ENCODE peak calls at places on chromosomes 6 and 20, in seven cellular contexts. T is A549, O is PC-3, P is IMR-90, X is hepatocyte, U is HCT116, W is K562. N is an unnamed sample.

GRCh38 chr6:32166411-32167061 is 2.1 kb downstream of the EGFL8 start:
- DNase-seq in T (no peak), O (no peak), P (no peak), X (no peak), U (no peak), W (peak; percentile 69), N (no peak)

GRCh38 chr6:25942561-25943147 is 12.2 kb upstream of the SLC17A2 start:
- DNase-seq in T (peak; percentile 16), O (peak; percentile 68), P (peak; percentile 55), X (peak; percentile 48), U (peak; percentile 48), W (peak; percentile 33), N (peak; percentile 82)

GRCh38 chr6:15608406-15608805 is 54.4 kb downstream of the DTNBP1 start:
- DNase-seq in T (peak; percentile 68), O (peak; percentile 81), P (peak; percentile 89), X (peak; percentile 43), U (peak; percentile 21), W (no peak), N (peak; percentile 74)

GRCh38 chr6:142624978-142625715 is 319.8 kb downstream of the HIVEP2 start:
- DNase-seq in T (no peak), O (no peak), P (no peak), X (no peak), U (no peak), W (no peak), N (no peak)

GRCh38 chr6:31308050-31308844 is 36.4 kb upstream of the HLA-C start:
- DNase-seq in T (no peak), O (no peak), P (no peak), X (peak; percentile 9), U (no peak), W (peak; percentile 78), N (no peak)

GRCh38 chr6:24931296-24931695 is 4.5 kb downstream of the RIPOR2 start:
- DNase-seq in T (no peak), O (no peak), P (peak; percentile 40), X (no peak), U (no peak), W (no peak), N (peak; percentile 61)

GRCh38 chr20:20366896-20367680 is 816 bp upstream of the INSM1 start:
- DNase-seq in T (no peak), O (no peak), P (no peak), X (no peak), U (no peak), W (no peak), N (no peak)

GRCh38 chr6:69961251-69961650 is 94.9 kb downstream of the COL19A1 start:
- DNase-seq in T (no peak), O (no peak), P (no peak), X (no peak), U (no peak), W (no peak), N (no peak)

GRCh38 chr6:79946773-79947190 is 571 bp downstream of the ELOVL4 start:
- DNase-seq in T (peak; percentile 5), O (peak; percentile 15), P (peak; percentile 18), X (peak; percentile 33), U (no peak), W (no peak), N (peak; percentile 39)

GRCh38 chr6:19327246-19327645 is 509.9 kb upstream of the ID4 start:
- DNase-seq in T (no peak), O (peak; percentile 23), P (peak; percentile 5), X (no peak), U (no peak), W (no peak), N (peak; percentile 18)

GRCh38 chr6:94893327-94893726 is 684.0 kb upstream of the MANEA start:
- DNase-seq in T (no peak), O (peak; percentile 6), P (no peak), X (no peak), U (no peak), W (no peak), N (no peak)

GRCh38 chr6:151475653-151476523 is 17.9 kb upstream of the CCDC170 start:
- DNase-seq in T (peak; percentile 25), O (peak; percentile 58), P (peak; percentile 59), X (peak; percentile 78), U (peak; percentile 23), W (peak; percentile 65), N (peak; percentile 39)

GRCh38 chr20:9059931-9060330 is 9.0 kb upstream of the PLCB4 start:
- DNase-seq in T (no peak), O (peak; percentile 64), P (peak; percentile 68), X (no peak), U (no peak), W (no peak), N (peak; percentile 85)

GRCh38 chr6:170448745-170449144 is 104.4 kb downstream of the PSMB1 start:
- DNase-seq in T (no peak), O (no peak), P (no peak), X (no peak), U (no peak), W (no peak), N (no peak)

GRCh38 chr6:109978174-109979032 is at the start of gene GPR6:
- DNase-seq in T (peak; percentile 3), O (peak; percentile 56), P (peak; percentile 34), X (peak; percentile 90), U (no peak), W (peak; percentile 56), N (peak; percentile 52)

GRCh38 chr20:44104807-44105517 is 82.0 kb downstream of the JPH2 start:
- DNase-seq in T (no peak), O (peak; percentile 84), P (peak; percentile 84), X (peak; percentile 66), U (no peak), W (no peak), N (peak; percentile 66)

GRCh38 chr6:32298632-32299336 is 72.9 kb downstream of the TSBP1 start:
- DNase-seq in T (peak; percentile 3), O (peak; percentile 94), P (peak; percentile 54), X (no peak), U (no peak), W (no peak), N (peak; percentile 23)

GRCh38 chr20:24783631-24784492 is 165.2 kb upstream of the CST7 start:
- DNase-seq in T (no peak), O (peak; percentile 35), P (no peak), X (peak; percentile 23), U (no peak), W (no peak), N (no peak)
- TF ChIP-seq CTCF in T (no peak), O (peak; percentile 39), P (no peak), X (peak; percentile 24), U (peak; percentile 21), W (no peak), N (no peak)

GRCh38 chr6:6649824-6650349 is 61.4 kb downstream of the LY86 start:
- DNase-seq in T (no peak), O (no peak), P (no peak), X (no peak), U (no peak), W (no peak), N (no peak)
- H3K4me1 ChIP-seq in T (no peaks in the 10 kb centered on the region), O (no peaks in the 10 kb centered on the region), P (no peaks in the 10 kb centered on the region), X (no peaks in the 10 kb centered on the region), U (no peaks in the 10 kb centered on the region), W (peaks cover 21% of the 10 kb centered on the region), N (no peaks in the 10 kb centered on the region)

GRCh38 chr6:147641511-147641910 is 133.0 kb downstream of the SAMD5 start:
- DNase-seq in T (no peak), O (peak; percentile 11), P (peak; percentile 30), X (no peak), U (no peak), W (no peak), N (no peak)
- H3K4me2 ChIP-seq in T (no peak overlapping the region), O (peak overlapping the region; percentile 50), P (no peak overlapping the region), X (no peak overlapping the region), U (no peak overlapping the region), W (no peak overlapping the region), N (no peak overlapping the region)

DNA sequence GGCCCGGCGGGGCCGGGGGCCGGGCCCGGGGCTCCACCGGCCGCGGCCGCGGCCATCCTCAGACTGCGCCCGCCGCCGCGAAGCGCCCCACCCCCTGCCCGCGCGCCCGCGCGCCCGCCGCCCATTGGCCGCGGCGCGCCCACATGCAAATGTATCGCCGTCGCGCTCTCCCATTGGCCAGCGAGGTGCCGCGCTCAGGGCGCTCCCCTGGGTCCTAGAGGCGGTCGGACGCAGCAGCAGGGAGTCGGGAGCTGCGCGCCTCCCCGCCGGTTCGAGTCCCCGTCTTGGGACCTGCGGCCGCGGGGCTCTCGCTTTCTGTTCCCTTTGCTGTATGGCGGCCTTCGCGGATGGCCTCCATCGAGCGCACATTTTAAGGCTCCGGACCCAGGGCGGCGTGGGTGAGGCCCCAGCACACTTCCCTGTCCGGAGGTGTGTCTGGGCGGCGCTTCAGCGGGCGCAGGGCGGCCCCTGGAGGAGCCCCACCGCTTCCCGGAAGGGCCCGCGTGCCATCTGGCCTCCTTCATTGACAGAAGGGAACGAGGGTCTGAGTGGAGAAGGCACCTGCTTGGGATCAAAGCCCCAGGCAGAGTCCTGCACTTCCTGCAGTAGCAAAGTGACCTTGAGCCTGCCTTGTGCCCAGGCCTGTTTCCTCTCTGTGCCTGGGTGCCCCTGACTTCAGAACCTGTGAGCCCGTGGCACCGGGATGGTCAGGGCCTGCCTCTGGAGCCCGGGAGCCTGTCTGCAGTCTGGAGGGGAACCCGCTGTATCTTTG is at the start of gene CABLES2:
- DNase-seq in T (peak; percentile 84), O (peak; percentile 94), P (peak; percentile 92), X (peak; percentile 96), U (peak; percentile 83), W (peak; percentile 96), N (peak; percentile 92)
- TF ChIP-seq CTCF in T (no peak), O (no peak), P (no peak), X (no peak), U (no peak), W (no peak), N (no peak)

DNA sequence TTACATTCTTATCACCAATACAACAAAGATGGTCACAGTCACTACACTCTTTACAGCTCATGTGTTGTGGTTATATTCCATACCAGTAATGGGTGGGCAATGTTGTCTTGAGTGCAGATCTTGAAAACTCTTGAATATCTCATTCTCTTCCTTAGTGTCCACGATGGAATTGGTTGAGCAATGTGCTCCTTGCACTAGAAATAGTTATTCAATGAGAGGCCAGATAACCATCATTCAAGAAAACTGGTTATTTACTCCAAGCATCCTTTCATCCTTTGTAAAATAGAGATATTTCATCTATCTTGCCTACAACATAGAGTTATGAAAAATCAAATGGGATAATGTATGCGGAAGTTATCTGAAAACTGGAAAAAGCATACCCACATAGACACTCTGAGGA is 215.9 kb downstream of the ARHGAP18 start:
- DNase-seq in T (no peak), O (no peak), P (peak; percentile 18), X (no peak), U (no peak), W (no peak), N (peak; percentile 46)
- H3K4me1 ChIP-seq in T (peaks cover 44% of the 10 kb centered on the region), O (peaks cover 67% of the 10 kb centered on the region), P (peaks cover 20% of the 10 kb centered on the region), X (peaks cover 27% of the 10 kb centered on the region), U (peaks cover 84% of the 10 kb centered on the region), W (peaks cover 13% of the 10 kb centered on the region), N (peaks cover 24% of the 10 kb centered on the region)

N was measured in fibroblast of lung.